ENCODE peak calls at places on chromosomes 6 and 20, in ten cellular contexts. Z, K, X, W, I, P, Y, V, C and F are unnamed samples.

GRCh38 chr20:58260006-58260405 is 31.6 kb upstream of the ANKRD60 start:
- DNase-seq in P (no peak), X (no peak), K (no peak), V (no peak), W (no peak), I (no peak), C (no peak), Z (no peak), Y (no peak), F (no peak)

GRCh38 chr6:135163440-135163738 is 17.7 kb upstream of the MYB start:
- DNase-seq in W (no peak), Y (no peak), V (no peak), K (peak; percentile 52), C (no peak), I (no peak), P (no peak), X (no peak), Z (no peak), F (no peak)

GRCh38 chr6:161162722-161163121 is 111.1 kb downstream of the AGPAT4 start:
- DNase-seq in Z (no peak), I (no peak), W (no peak), V (no peak), X (no peak), C (no peak), P (no peak), K (no peak), Y (no peak), F (no peak)

GRCh38 chr6:117498159-117498558 is 15.7 kb downstream of the DCBLD1 start:
- DNase-seq in W (no peak), I (no peak), K (no peak), Y (no peak), P (no peak), C (peak; percentile 87), X (no peak), V (peak; percentile 70), Z (no peak), F (no peak)

GRCh38 chr6:5529733-5530132 is 268.4 kb downstream of the FARS2 start:
- DNase-seq in Y (peak; percentile 43), Z (no peak), P (no peak), V (no peak), K (no peak), C (peak; percentile 25), W (no peak), X (no peak), I (no peak), F (no peak)

GRCh38 chr6:109660526-109660925 is 30.5 kb downstream of the AK9 start:
- DNase-seq in C (no peak), P (no peak), V (no peak), W (no peak), Y (no peak), Z (no peak), X (no peak), K (no peak), I (no peak), F (no peak)

GRCh38 chr6:82842721-82843120 is 222.9 kb downstream of the UBE3D start:
- DNase-seq in Z (no peak), X (no peak), W (no peak), C (peak; percentile 93), I (no peak), P (no peak), Y (peak; percentile 78), K (no peak), V (peak; percentile 20), F (no peak)

GRCh38 chr6:27795697-27796494 is 116.3 kb downstream of the OR2B2 start:
- DNase-seq in W (peak; percentile 90), I (no peak), Y (peak; percentile 88), Z (no peak), P (no peak), X (no peak), K (peak; percentile 62), C (peak; percentile 71), V (peak; percentile 97), F (peak; percentile 78)

GRCh38 chr20:17650301-17650761 is 31.7 kb downstream of the RRBP1 start:
- DNase-seq in P (peak; percentile 54), Y (no peak), I (no peak), C (no peak), V (no peak), K (no peak), W (no peak), Z (no peak), X (peak; percentile 74), F (no peak)

GRCh38 chr6:83417880-83418663 is 12.8 kb downstream of the ME1 start:
- DNase-seq in C (peak; percentile 31), X (no peak), W (peak; percentile 35), I (no peak), K (peak; percentile 24), Z (no peak), P (no peak), Y (peak; percentile 53), V (peak; percentile 27), F (no peak)

GRCh38 chr20:59150821-59151251 is 12.8 kb upstream of the ZNF831 start:
- DNase-seq in P (no peak), I (no peak), C (no peak), K (no peak), V (no peak), W (no peak), Y (no peak), X (no peak), Z (no peak), F (no peak)

GRCh38 chr6:33967966-33968724 is 164.3 kb upstream of the MLN start:
- DNase-seq in Y (no peak), V (no peak), X (peak; percentile 7), K (no peak), P (peak; percentile 5), C (no peak), Z (no peak), W (peak; percentile 13), I (peak; percentile 63), F (no peak)

GRCh38 chr6:121838842-121839241 is 403.4 kb downstream of the GJA1 start:
- DNase-seq in Z (no peak), V (no peak), P (no peak), K (no peak), W (no peak), X (no peak), I (no peak), C (peak; percentile 90), Y (peak; percentile 86), F (no peak)

GRCh38 chr6:91713911-91714310 is 1127.0 kb upstream of the MAP3K7 start:
- DNase-seq in I (no peak), P (no peak), X (no peak), Z (no peak), K (no peak), Y (no peak), V (no peak), C (peak; percentile 37), W (no peak), F (no peak)

GRCh38 chr6:104789770-104790190 is 69.9 kb downstream of the HACE1 start:
- DNase-seq in Z (no peak), X (no peak), Y (peak; percentile 39), P (no peak), V (peak; percentile 7), W (peak; percentile 50), I (no peak), C (peak; percentile 69), K (peak; percentile 9), F (no peak)
- TF ChIP-seq CTCF in Z (no peak), X (no peak), Y (no peak), P (no peak), V (peak; percentile 26), W (peak; percentile 26), I (peak; percentile 49), C (peak; percentile 27), K (peak; percentile 36), F (peak; percentile 22)

DNA sequence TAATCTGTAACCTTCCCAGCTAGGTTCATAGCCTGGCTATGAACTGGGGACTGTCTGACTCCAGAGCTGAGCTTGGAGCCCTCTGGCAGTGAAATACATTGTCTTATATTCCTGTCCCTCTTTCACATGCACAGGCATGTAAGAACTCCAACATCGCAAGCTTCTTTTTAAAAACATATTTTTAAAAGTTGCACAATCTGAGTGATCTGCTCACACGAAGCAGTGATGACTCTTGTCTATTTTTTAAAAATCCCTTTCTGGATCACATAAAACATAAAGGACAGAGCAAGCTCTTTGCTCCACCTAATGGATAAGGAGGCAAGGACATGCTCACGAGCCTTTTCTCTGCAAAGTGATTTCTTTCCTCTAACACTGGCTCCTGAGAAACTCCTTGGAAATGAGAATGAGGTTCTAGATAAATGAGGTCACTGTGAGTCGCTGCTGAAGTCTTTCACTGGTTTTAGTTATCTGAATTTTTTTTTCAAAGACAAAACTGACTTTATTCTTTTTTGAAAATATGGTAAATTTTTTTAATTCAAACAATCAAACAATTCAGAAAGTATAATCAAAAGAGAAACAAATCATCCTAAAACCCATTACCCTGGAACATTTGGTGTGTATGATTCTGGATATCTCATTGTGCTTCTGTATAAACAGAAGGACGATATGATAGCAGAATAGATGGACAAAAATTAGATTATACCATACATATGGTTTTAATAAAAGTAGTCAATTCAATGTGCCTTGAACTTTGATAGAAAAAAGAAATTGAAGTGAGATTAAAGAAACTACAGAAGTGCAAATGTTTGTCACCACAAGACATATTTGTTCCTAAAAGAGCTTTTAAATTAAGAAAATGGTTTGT is 30.8 kb downstream of the IL20RA start:
- DNase-seq in P (no peak), Z (no peak), Y (peak; percentile 50), C (peak; percentile 64), X (no peak), W (peak; percentile 26), K (no peak), I (no peak), V (peak; percentile 9), F (no peak)
- TF ChIP-seq CTCF in P (peak; percentile 23), Z (peak; percentile 48), Y (peak; percentile 79), C (peak; percentile 66), X (no peak), W (peak; percentile 81), K (peak; percentile 26), I (peak; percentile 74), V (peak; percentile 49), F (no peak)

GRCh38 chr20:44384423-44385027 is 29.0 kb downstream of the HNF4A start:
- DNase-seq in P (peak; percentile 83), I (peak; percentile 77), W (peak; percentile 54), Z (no peak), K (peak; percentile 76), V (no peak), Y (peak; percentile 45), C (no peak), X (peak; percentile 94), F (peak; percentile 86)
- TF ChIP-seq CTCF in P (peak; percentile 73), I (peak; percentile 96), W (peak; percentile 66), Z (peak; percentile 69), K (peak; percentile 93), V (peak; percentile 95), Y (peak; percentile 93), C (peak; percentile 97), X (peak; percentile 53), F (peak; percentile 91)

DNA sequence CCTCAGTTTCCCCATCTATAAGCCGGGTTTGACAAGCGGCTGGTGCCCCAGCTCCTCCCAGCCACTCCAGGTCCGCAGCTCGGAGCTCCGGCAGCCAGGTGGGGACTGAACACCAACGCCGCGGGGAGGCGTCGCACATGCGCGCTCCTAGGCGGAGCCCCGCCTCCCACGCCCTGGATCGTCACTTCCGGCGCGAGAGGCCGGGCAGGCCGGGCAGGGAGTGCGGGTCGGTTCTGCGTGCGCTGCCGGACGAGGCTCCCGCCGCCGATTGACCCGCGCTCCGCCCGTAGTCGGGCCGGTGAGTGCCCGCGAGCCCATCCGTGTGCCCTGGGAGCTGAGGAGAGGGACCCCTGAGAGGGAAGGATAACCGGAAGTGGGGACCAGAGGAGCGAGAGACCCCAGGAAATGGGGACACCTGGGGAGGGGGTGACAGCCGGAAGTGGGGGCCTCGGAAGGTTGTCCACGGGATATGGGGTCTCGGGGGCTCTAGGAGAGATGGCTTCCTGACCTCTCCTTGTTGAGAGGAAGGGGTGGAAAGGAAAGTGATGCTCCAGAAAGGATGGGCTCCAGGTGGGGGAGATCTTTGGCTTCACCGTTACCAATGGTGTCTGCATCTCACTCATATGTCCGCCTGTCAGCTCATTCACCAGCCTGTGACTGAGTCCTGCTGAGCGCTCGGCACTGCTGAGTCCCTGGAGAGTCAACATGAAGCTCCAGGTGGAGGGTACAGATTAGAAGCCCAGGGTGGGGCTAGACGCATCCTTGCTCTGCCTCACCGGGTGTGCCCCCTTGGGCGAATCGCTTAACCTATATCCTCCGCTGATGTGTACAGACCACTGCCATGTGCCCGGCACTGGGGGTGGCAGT is at the start of gene TTPAL:
- DNase-seq in Y (no peak), V (no peak), Z (peak; percentile 94), W (peak; percentile 73), I (peak; percentile 94), X (peak; percentile 98), K (peak; percentile 94), P (peak; percentile 93), C (peak; percentile 66), F (peak; percentile 87)
- TF ChIP-seq CTCF in Y (peak; percentile 25), V (peak; percentile 27), Z (peak; percentile 70), W (no peak), I (no peak), X (peak; percentile 18), K (peak; percentile 26), P (peak; percentile 34), C (no peak), F (no peak)